ENCODE peak calls at places on chromosomes 1 and 21, in six cellular contexts. Y is HL-60, U is astrocyte of the spinal cord, D is skeletal muscle cell, V is psoas muscle, R is BE2C. T is an unnamed sample.

GRCh38 chr1:204366759-204367158 is 7.0 kb upstream of the PLEKHA6 start:
- DNase-seq in Y (no peak), U (no peak), D (no peak), V (no peak), R (peak), T (no peak)

GRCh38 chr1:31575373-31576140 is 758 bp upstream of the TINAGL1 start:
- DNase-seq in Y (no peak), U (no peak), D (no peak), V (no peak), R (no peak), T (no peak)

GRCh38 chr1:107767156-107767582 is 197.8 kb downstream of the VAV3 start:
- DNase-seq in Y (no peak), U (no peak), D (no peak), V (no peak), R (no peak), T (no peak)

GRCh38 chr1:18922319-18922726 is 20.0 kb upstream of the ALDH4A1 start:
- DNase-seq in Y (no peak), U (peak), D (no peak), V (peak), R (no peak), T (peak)

GRCh38 chr1:14941865-14942264 is 211.7 kb upstream of the TMEM51 start:
- DNase-seq in Y (no peak), U (no peak), D (no peak), V (peak), R (no peak), T (no peak)

GRCh38 chr1:77940921-77941570 is 37.8 kb downstream of the FUBP1 start:
- DNase-seq in Y (no peak), U (no peak), D (no peak), V (no peak), R (no peak), T (no peak)

GRCh38 chr1:226203237-226203636 is 16.7 kb upstream of the ACBD3 start:
- DNase-seq in Y (no peak), U (no peak), D (no peak), V (no peak), R (no peak), T (no peak)

GRCh38 chr1:53276153-53276901 is 38.0 kb upstream of the MAGOH start:
- DNase-seq in Y (no peak), U (no peak), D (no peak), V (no peak), R (no peak), T (no peak)

GRCh38 chr1:94302960-94303359 is 65.6 kb upstream of the ARHGAP29 start:
- DNase-seq in Y (no peak), U (no peak), D (no peak), V (no peak), R (no peak), T (no peak)

GRCh38 chr1:12088607-12089006 is 25.5 kb downstream of the TNFRSF8 start:
- DNase-seq in Y (peak), U (no peak), D (no peak), V (no peak), R (no peak), T (no peak)

GRCh38 chr1:222161676-222162075 is 386.2 kb downstream of the HHIPL2 start:
- DNase-seq in Y (no peak), U (peak), D (peak), V (no peak), R (no peak), T (no peak)

GRCh38 chr1:34987018-34987417 is 1.9 kb upstream of the TMEM35B start:
- DNase-seq in Y (no peak), U (no peak), D (no peak), V (no peak), R (no peak), T (no peak)

GRCh38 chr1:27135920-27136551 is 18.9 kb downstream of the SLC9A1 start:
- DNase-seq in Y (no peak), U (no peak), D (no peak), V (no peak), R (no peak), T (no peak)

GRCh38 chr1:15283500-15283899 is 36.5 kb downstream of the FHAD1 start:
- DNase-seq in Y (no peak), U (no peak), D (no peak), V (no peak), R (peak), T (peak)

GRCh38 chr21:33236013-33236686 is 6.4 kb downstream of the IFNAR2 start:
- DNase-seq in Y (no peak), U (no peak), D (no peak), V (no peak), R (no peak), T (no peak)
- H3K4me3 ChIP-seq in Y (no peak), U (no peak), D (no peak), V (no peak), R (no peak), T (no peak)

GRCh38 chr1:22643928-22644327 is 495 bp downstream of the C1QC start:
- DNase-seq in Y (no peak), U (no peak), D (no peak), V (no peak), R (no peak), T (no peak)

GRCh38 chr1:22639286-22639685 is 2.9 kb downstream of the C1QA start:
- DNase-seq in Y (no peak), U (peak), D (peak), V (peak), R (no peak), T (no peak)

GRCh38 chr1:22643381-22643780 is at the start of gene C1QC:
- DNase-seq in Y (no peak), U (no peak), D (no peak), V (peak), R (no peak), T (no peak)

GRCh38 chr1:22641247-22641646 is 2.2 kb upstream of the C1QC start:
- DNase-seq in Y (no peak), U (no peak), D (no peak), V (peak), R (no peak), T (no peak)

DNA sequence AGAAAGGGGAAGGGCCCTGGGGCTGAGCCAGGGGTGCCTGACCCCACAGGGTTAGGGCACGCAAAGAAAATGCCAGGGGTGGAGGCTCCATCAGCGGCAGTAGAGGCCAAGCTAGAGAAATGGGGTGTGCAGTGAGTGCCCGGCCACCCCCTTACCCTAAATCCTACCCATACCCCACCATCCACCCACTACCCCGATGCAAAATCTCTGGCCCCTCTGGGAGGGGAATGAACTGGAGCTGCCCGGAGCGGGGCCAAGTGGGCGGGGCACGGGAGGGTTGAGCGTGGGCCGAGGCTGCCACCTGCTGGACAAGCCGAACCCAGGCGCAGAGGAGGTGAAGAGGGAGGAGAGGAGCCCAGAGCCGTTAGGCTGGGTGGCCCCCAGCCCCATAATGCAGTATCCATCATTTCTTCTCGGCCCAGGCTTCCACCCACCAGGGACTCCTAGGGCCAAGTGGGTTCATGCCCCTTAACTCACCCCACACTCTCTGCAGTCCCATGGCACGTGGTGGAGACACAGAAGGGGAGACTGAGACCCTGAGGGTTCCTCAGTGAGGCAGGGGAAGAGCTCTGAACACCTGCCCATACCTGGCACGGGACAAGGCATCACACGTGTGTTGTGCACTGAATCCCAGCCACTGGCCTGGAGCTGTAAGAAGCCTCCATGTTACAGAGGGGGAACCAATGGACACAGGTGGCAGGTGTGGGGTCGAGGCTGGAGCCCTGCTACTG is 1.4 kb upstream of the C1QC start:
- DNase-seq in Y (no peak), U (peak), D (no peak), V (peak), R (peak), T (peak)
- H3K4me3 ChIP-seq in Y (no peak), U (no peak), D (no peak), V (no peak), R (no peak), T (no peak)

GRCh38 chr1:154967331-154967950 is 3.1 kb downstream of the SHC1 start:
- DNase-seq in Y (no peak), U (no peak), D (no peak), V (no peak), R (no peak), T (no peak)

GRCh38 chr1:154968731-154969130 is 1.8 kb downstream of the SHC1 start:
- DNase-seq in Y (no peak), U (no peak), D (no peak), V (no peak), R (peak), T (no peak)

GRCh38 chr1:154970631-154971340 is at the start of gene SHC1:
- DNase-seq in Y (no peak), U (peak), D (peak), V (peak), R (peak), T (peak)

GRCh38 chr1:154969741-154970452 is 650 bp downstream of the SHC1 start:
- DNase-seq in Y (no peak), U (no peak), D (no peak), V (no peak), R (no peak), T (no peak)

GRCh38 chr1:154969246-154969645 is 1.3 kb downstream of the SHC1 start:
- DNase-seq in Y (no peak), U (no peak), D (no peak), V (no peak), R (no peak), T (no peak)
- H3K4me3 ChIP-seq in Y (no peak), U (peak), D (peak), V (peak), R (peak), T (no peak)

GRCh38 chr1:81801834-81802531 is 1.2 kb downstream of the ADGRL2 start:
- DNase-seq in Y (no peak), U (peak), D (no peak), V (peak), R (peak), T (no peak)
- H3K4me3 ChIP-seq in Y (peak), U (peak), D (peak), V (peak), R (peak), T (peak)

T was measured in lower leg skin.